ENCODE peak calls at places on chromosome 16, in seven cellular contexts. U is BE2C, G is sigmoid colon, H is neuronal stem cell, C is cardiac muscle cell, R is right lobe of liver, N is tibial nerve. W is an unnamed sample.

GRCh38 chr16:18804540-18804939 is 3.2 kb upstream of the ARL6IP1 start:
- DNase-seq in U (no peak), G (no peak), H (no peak), C (no peak), R (no peak), N (no peak), W (no peak)

GRCh38 chr16:65069090-65069489 is 52.8 kb downstream of the CDH11 start:
- DNase-seq in U (no peak), G (no peak), H (no peak), C (no peak), R (no peak), N (no peak), W (no peak)

GRCh38 chr16:9092282-9092962 is 978 bp downstream of the HAPSTR1 start:
- DNase-seq in U (peak; percentile 47), G (peak; percentile 73), H (peak; percentile 41), C (peak; percentile 57), R (peak; percentile 64), N (peak; percentile 24), W (peak; percentile 46)

GRCh38 chr16:82038941-82039340 is 3.9 kb downstream of the HSD17B2 start:
- DNase-seq in U (no peak), G (no peak), H (no peak), C (no peak), R (no peak), N (no peak), W (no peak)

GRCh38 chr16:13660807-13661206 is 259.1 kb upstream of the ERCC4 start:
- DNase-seq in U (peak; percentile 4), G (no peak), H (no peak), C (no peak), R (no peak), N (no peak), W (no peak)

GRCh38 chr16:28204211-28204610 is 7.6 kb downstream of the XPO6 start:
- DNase-seq in U (no peak), G (no peak), H (no peak), C (no peak), R (no peak), N (no peak), W (no peak)

GRCh38 chr16:10088380-10088793 is 93.8 kb downstream of the GRIN2A start:
- DNase-seq in U (no peak), G (no peak), H (no peak), C (peak; percentile 82), R (no peak), N (no peak), W (no peak)

GRCh38 chr16:47058295-47059086 is 85.0 kb upstream of the DNAJA2 start:
- DNase-seq in U (peak; percentile 26), G (peak; percentile 10), H (no peak), C (no peak), R (no peak), N (no peak), W (peak; percentile 80)

GRCh38 chr16:28974007-28974436 is 556 bp upstream of the SPNS1 start:
- DNase-seq in U (peak; percentile 86), G (no peak), H (peak; percentile 59), C (peak; percentile 85), R (no peak), N (no peak), W (peak; percentile 65)

GRCh38 chr16:4696905-4697866 is 3.8 kb downstream of the NUDT16L1 start:
- DNase-seq in U (peak; percentile 22), G (no peak), H (no peak), C (no peak), R (peak; percentile 50), N (no peak), W (no peak)

GRCh38 chr16:67525176-67525860 is 3.3 kb upstream of the RIPOR1 start:
- DNase-seq in U (no peak), G (no peak), H (no peak), C (no peak), R (no peak), N (no peak), W (no peak)

GRCh38 chr16:62665269-62665668 is 629.0 kb upstream of the CDH8 start:
- DNase-seq in U (no peak), G (no peak), H (peak; percentile 36), C (no peak), R (no peak), N (no peak), W (no peak)

GRCh38 chr16:60329110-60329509 is 1595.0 kb upstream of the GOT2 start:
- DNase-seq in U (no peak), G (no peak), H (no peak), C (no peak), R (no peak), N (no peak), W (no peak)

GRCh38 chr16:8858994-8859912 is 9.6 kb downstream of the CARHSP1 start:
- DNase-seq in U (no peak), G (peak; percentile 67), H (no peak), C (no peak), R (no peak), N (no peak), W (no peak)

GRCh38 chr16:1401061-1401757 is 13.3 kb downstream of the UNKL start:
- DNase-seq in U (no peak), G (no peak), H (no peak), C (no peak), R (no peak), N (no peak), W (no peak)

GRCh38 chr16:86406056-86406455 is 104.3 kb upstream of the FOXF1 start:
- DNase-seq in U (no peak), G (no peak), H (no peak), C (no peak), R (no peak), N (no peak), W (no peak)

GRCh38 chr16:16042076-16042475 is 92.7 kb downstream of the ABCC1 start:
- DNase-seq in U (peak; percentile 68), G (no peak), H (no peak), C (peak; percentile 49), R (no peak), N (no peak), W (no peak)

GRCh38 chr16:23225634-23226033 is 43.1 kb downstream of the SCNN1G start:
- DNase-seq in U (no peak), G (no peak), H (no peak), C (no peak), R (no peak), N (no peak), W (no peak)

GRCh38 chr16:14240216-14240843 is 169.2 kb downstream of the MRTFB start:
- DNase-seq in U (no peak), G (no peak), H (no peak), C (peak; percentile 17), R (no peak), N (no peak), W (no peak)

GRCh38 chr16:48623304-48624016 is 13.5 kb upstream of the N4BP1 start:
- DNase-seq in U (peak; percentile 79), G (peak; percentile 88), H (peak; percentile 76), C (peak; percentile 85), R (peak; percentile 92), N (peak; percentile 70), W (peak; percentile 85)

GRCh38 chr16:47611042-47611441 is 149.9 kb downstream of the PHKB start:
- DNase-seq in U (no peak), G (no peak), H (no peak), C (no peak), R (no peak), N (no peak), W (no peak)

GRCh38 chr16:57480127-57480753 is 6.1 kb downstream of the DOK4 start:
- DNase-seq in U (peak; percentile 73), G (peak; percentile 83), H (no peak), C (peak; percentile 72), R (peak; percentile 92), N (no peak), W (peak; percentile 92)

GRCh38 chr16:77208382-77208781 is 9.2 kb downstream of the SYCE1L start:
- DNase-seq in U (no peak), G (no peak), H (no peak), C (no peak), R (no peak), N (no peak), W (no peak)
- H3K4me3 ChIP-seq in U (no peak overlapping the region), G (no peak overlapping the region), H (no peak overlapping the region), C (no peak overlapping the region), R (no peak overlapping the region), N (no peak overlapping the region), W (no peak overlapping the region)

DNA sequence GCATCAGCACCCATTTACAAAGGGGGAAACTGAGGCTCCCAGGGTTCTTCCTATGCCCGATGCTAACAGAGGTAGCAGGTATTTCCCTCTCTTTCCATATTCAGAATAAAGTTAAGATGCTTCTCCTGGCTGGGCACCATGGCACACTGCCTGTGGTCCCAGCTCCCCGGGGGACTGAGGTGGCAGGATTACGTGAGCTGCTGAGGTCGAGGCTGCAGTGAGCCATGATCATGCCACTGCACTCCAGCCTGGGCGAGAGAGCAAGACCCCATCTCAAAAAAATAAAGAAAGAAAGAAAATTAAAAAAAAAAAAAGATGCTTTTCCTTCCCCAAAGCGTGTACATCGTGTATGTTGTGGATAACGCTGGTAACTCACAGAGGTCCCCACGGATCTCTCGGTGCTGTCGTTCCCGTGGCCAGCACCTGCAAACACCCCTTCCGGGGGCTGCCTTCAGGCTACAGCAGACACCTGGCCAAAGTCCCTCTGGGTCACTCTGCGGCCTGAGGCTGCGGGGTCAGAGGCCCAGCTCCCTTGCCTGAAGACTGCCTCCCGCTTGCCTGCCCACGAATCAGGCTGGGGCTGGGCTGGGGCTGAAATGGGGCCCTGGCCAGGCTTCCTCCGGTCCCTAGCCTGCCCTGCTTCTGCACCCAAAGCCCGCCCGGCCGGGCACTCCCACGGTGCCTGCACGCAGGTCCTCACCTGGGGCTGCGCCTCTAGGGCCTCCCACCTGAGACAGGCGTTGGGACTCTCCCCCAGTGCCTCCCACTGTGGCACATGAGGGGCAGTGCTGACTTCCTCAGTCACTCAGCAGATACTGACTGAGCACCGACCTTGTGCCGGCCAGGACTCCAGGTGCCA is 63.1 kb downstream of the ZDHHC7 start:
- DNase-seq in U (no peak), G (no peak), H (no peak), C (no peak), R (peak; percentile 77), N (no peak), W (no peak)
- H3K4me1 ChIP-seq in U (peaks cover 4% of the 10 kb centered on the region), G (peaks cover 34% of the 10 kb centered on the region), H (peaks cover 8% of the 10 kb centered on the region), C (peaks cover 12% of the 10 kb centered on the region), R (peaks cover 6% of the 10 kb centered on the region), N (no peaks in the 10 kb centered on the region), W (no peaks in the 10 kb centered on the region)

GRCh38 chr16:68577352-68577853 is 38.3 kb downstream of the ZFP90 start:
- DNase-seq in U (no peak), G (no peak), H (no peak), C (no peak), R (no peak), N (no peak), W (no peak)
- H3K9me3 ChIP-seq in U (no peaks in the 10 kb centered on the region), G (peaks cover 30% of the 10 kb centered on the region), H (peaks cover 41% of the 10 kb centered on the region), C (no peaks in the 10 kb centered on the region), R (peaks cover 4% of the 10 kb centered on the region), N (no peaks in the 10 kb centered on the region), W (no peaks in the 10 kb centered on the region)

DNA sequence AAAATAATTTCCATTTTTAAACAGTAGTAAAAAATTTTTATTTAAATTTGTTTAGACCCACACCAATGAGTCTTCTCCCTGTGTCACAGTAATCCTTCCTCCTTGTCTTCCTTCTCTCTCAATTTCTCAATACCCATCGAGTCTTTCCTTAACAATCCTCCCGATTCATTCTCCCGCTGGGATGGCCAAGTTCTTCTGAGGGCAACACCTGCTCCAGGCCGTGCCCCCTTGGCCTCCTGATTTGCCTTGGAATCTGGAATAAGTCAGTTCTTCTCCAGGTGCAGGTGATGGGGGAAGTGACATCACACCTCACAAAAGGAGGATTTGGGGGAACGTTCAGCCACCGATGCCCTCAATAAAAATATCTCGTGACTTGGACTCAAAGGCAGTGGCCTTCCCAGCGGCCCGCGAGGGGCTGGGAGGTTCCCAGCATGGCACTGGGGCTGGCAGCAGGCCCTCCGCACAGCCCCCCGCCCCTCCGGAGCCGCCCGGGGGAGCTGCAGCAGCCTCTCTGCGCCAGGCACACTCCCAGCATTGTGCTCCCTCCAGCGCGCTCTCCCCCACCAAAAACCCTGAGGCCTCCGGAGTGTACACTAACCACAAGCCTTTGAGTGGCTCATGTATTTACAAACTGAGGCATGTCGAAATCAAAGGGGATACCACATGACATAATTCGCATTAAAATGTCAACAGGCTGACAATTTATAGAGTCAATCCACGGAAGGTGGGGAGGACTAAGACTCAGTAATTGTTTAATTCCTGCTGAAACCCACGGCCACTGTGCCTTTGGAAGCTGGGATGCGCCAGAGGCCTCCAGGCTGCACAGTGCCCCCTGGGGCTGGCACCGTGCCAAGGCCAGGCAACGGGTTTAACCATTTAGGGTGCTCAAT is 120.5 kb downstream of the ZFHX3 start:
- DNase-seq in U (peak; percentile 61), G (peak; percentile 65), H (no peak), C (no peak), R (no peak), N (no peak), W (no peak)
- H3K4me3 ChIP-seq in U (no peak overlapping the region), G (no peak overlapping the region), H (no peak overlapping the region), C (no peak overlapping the region), R (no peak overlapping the region), N (no peak overlapping the region), W (no peak overlapping the region)

W was measured in colonic mucosa.